ENCODE peak calls at places on chromosomes 1 and 21, in six cellular contexts. S, Z, A, T, U and I are unnamed samples.

GRCh38 chr1:197144570-197145325 is 1.7 kb downstream of the ASPM start:
- ATAC-seq in S (no peak), Z (no peak), A (no peak), T (no peak), U (no peak), I (no peak)

GRCh38 chr1:51664412-51665240 is 47.7 kb downstream of the OSBPL9 start:
- ATAC-seq in S (no peak), Z (peak; percentile 56), A (no peak), T (no peak), U (no peak), I (no peak)

GRCh38 chr21:44958471-44959191 is 18.8 kb downstream of the SLX9 start:
- ATAC-seq in S (peak; percentile 22), Z (no peak), A (no peak), T (no peak), U (peak; percentile 85), I (peak; percentile 85)

GRCh38 chr1:182910143-182910542 is 42.8 kb downstream of the SHCBP1L start:
- ATAC-seq in S (peak; percentile 77), Z (no peak), A (no peak), T (peak; percentile 81), U (no peak), I (no peak)

GRCh38 chr1:226763741-226764264 is 24.7 kb upstream of the ITPKB start:
- ATAC-seq in S (no peak), Z (peak; percentile 35), A (peak; percentile 71), T (peak; percentile 97), U (no peak), I (no peak)

GRCh38 chr1:28163496-28164120 is 12.9 kb downstream of the PTAFR start:
- ATAC-seq in S (no peak), Z (no peak), A (peak; percentile 36), T (no peak), U (peak; percentile 37), I (no peak)

GRCh38 chr1:9278585-9279153 is 14.0 kb upstream of the SPSB1 start:
- ATAC-seq in S (no peak), Z (no peak), A (peak; percentile 15), T (no peak), U (no peak), I (no peak)

GRCh38 chr1:222643937-222644648 is 26.2 kb downstream of the MIA3 start:
- ATAC-seq in S (peak; percentile 96), Z (peak; percentile 97), A (peak; percentile 97), T (peak; percentile 98), U (peak; percentile 100), I (peak; percentile 100)

GRCh38 chr1:87044424-87044823 is 130.0 kb downstream of the HS2ST1 start:
- ATAC-seq in S (no peak), Z (no peak), A (peak; percentile 56), T (no peak), U (no peak), I (no peak)

GRCh38 chr1:244097523-244098390 is 46.7 kb downstream of the ZBTB18 start:
- ATAC-seq in S (no peak), Z (no peak), A (no peak), T (no peak), U (no peak), I (no peak)

GRCh38 chr1:198357937-198358336 is 182.5 kb downstream of the ATP6V1G3 start:
- ATAC-seq in S (no peak), Z (no peak), A (no peak), T (no peak), U (no peak), I (no peak)

GRCh38 chr21:42463861-42464515 is 32.0 kb downstream of the RSPH1 start:
- ATAC-seq in S (no peak), Z (peak; percentile 60), A (peak; percentile 1), T (peak; percentile 63), U (peak; percentile 22), I (peak; percentile 58)

GRCh38 chr21:18603246-18603645 is 199.7 kb upstream of the TMPRSS15 start:
- ATAC-seq in S (no peak), Z (no peak), A (no peak), T (no peak), U (no peak), I (no peak)

GRCh38 chr1:109806733-109807397 is 43.1 kb upstream of the EPS8L3 start:
- ATAC-seq in S (no peak), Z (peak; percentile 35), A (no peak), T (no peak), U (peak; percentile 15), I (no peak)

GRCh38 chr21:38321568-38321967 is 64.8 kb downstream of the KCNJ15 start:
- ATAC-seq in S (no peak), Z (no peak), A (no peak), T (no peak), U (peak; percentile 52), I (no peak)

GRCh38 chr1:17080881-17081280 is 27.0 kb upstream of the SDHB start:
- ATAC-seq in S (no peak), Z (no peak), A (no peak), T (no peak), U (no peak), I (no peak)

GRCh38 chr1:18012686-18013085 is 94.9 kb upstream of the IGSF21 start:
- ATAC-seq in S (no peak), Z (no peak), A (no peak), T (no peak), U (no peak), I (no peak)

GRCh38 chr1:100279954-100280682 is 14.1 kb downstream of the RTCA start:
- ATAC-seq in S (no peak), Z (no peak), A (no peak), T (no peak), U (no peak), I (no peak)

GRCh38 chr1:112707217-112708001 is 482 bp upstream of the RHOC start:
- ATAC-seq in S (peak; percentile 66), Z (peak; percentile 74), A (peak; percentile 69), T (peak; percentile 77), U (peak; percentile 85), I (peak; percentile 85)

GRCh38 chr1:51558375-51558924 is 39.4 kb upstream of the EPS15 start:
- ATAC-seq in S (no peak), Z (no peak), A (peak; percentile 58), T (peak; percentile 79), U (peak; percentile 77), I (no peak)

GRCh38 chr1:197199923-197200467 is 53.5 kb upstream of the ASPM start:
- ATAC-seq in S (peak; percentile 12), Z (peak; percentile 47), A (no peak), T (peak; percentile 30), U (no peak), I (no peak)

GRCh38 chr1:113146242-113147072 is 73.5 kb downstream of the LRIG2 start:
- ATAC-seq in S (peak; percentile 87), Z (peak; percentile 76), A (peak; percentile 38), T (peak; percentile 42), U (peak; percentile 6), I (no peak)

GRCh38 chr1:16110456-16110855 is 37.0 kb upstream of the FAM131C start:
- ATAC-seq in S (no peak), Z (no peak), A (no peak), T (no peak), U (no peak), I (no peak)

GRCh38 chr1:156104861-156105546 is 9.5 kb upstream of the LMNA start:
- ATAC-seq in S (peak; percentile 40), Z (peak; percentile 32), A (no peak), T (peak; percentile 34), U (peak; percentile 54), I (no peak)

GRCh38 chr1:156102634-156103511 is 11.6 kb upstream of the LMNA start:
- ATAC-seq in S (peak; percentile 11), Z (no peak), A (no peak), T (no peak), U (peak; percentile 0), I (no peak)

GRCh38 chr1:156103521-156103947 is 11.0 kb upstream of the LMNA start:
- ATAC-seq in S (no peak), Z (no peak), A (no peak), T (no peak), U (peak; percentile 9), I (peak; percentile 1)

GRCh38 chr1:156101880-156102279 is 12.6 kb upstream of the LMNA start:
- ATAC-seq in S (no peak), Z (no peak), A (no peak), T (no peak), U (no peak), I (no peak)

DNA sequence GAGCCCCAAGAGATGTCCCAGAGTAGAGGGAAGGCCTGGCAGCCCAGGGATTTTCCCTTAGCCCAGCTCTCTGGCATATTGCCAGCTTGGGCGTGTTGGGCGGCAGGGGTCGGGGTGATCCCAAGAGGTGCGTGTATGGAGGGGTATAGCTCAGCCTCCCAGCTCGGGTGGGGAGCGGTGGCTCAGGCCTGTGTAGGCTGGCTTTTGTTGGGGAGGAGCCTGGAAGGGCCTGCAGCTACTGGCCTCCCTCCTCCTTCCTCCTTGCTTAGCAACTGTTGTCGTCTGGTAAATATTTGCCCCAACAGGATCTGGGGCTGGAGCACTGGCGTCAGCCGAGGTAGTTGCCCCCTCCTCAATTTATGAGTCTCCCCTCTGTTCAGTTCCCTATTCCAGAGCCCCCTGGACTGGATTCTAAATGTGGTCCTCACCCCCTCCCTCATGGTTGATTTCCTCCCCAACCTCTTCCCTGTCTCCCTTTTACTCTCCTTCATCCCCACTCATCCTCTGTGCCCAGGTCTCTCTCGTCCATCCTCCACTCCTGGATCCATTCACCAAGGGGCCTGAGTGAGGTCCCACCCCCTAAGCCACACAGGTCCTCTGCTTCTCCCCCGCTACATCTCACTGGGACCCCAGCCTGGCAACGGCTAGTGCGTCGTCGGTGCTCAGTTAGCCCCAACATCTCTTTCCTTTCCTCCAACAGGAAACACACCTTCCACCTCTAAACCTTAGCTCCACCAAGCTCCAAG is 10.3 kb upstream of the LMNA start:
- ATAC-seq in S (peak; percentile 49), Z (no peak), A (peak; percentile 44), T (peak; percentile 66), U (peak; percentile 81), I (peak; percentile 52)
- TF ChIP-seq POLR2A in S (no peak), Z (no peak), A (no peak), T (no peak), U (no peak), I (no peak)

GRCh38 chr1:31703431-31704260 is at the start of gene COL16A1:
- ATAC-seq in S (peak; percentile 50), Z (peak; percentile 16), A (peak; percentile 25), T (no peak), U (peak; percentile 82), I (peak; percentile 75)

GRCh38 chr1:31699341-31699891 is 4.4 kb downstream of the COL16A1 start:
- ATAC-seq in S (no peak), Z (no peak), A (peak; percentile 77), T (no peak), U (no peak), I (no peak)

GRCh38 chr1:31702836-31703404 is 897 bp downstream of the COL16A1 start:
- ATAC-seq in S (no peak), Z (no peak), A (no peak), T (no peak), U (no peak), I (no peak)

GRCh38 chr1:31700468-31701136 is 3.2 kb downstream of the COL16A1 start:
- ATAC-seq in S (peak; percentile 14), Z (no peak), A (no peak), T (no peak), U (no peak), I (peak; percentile 2)

GRCh38 chr1:31701137-31701736 is 2.6 kb downstream of the COL16A1 start:
- ATAC-seq in S (peak; percentile 67), Z (peak; percentile 45), A (no peak), T (peak; percentile 80), U (peak; percentile 59), I (peak; percentile 77)
- TF ChIP-seq EP300 in S (peak; percentile 81), Z (no peak), A (no peak), T (peak; percentile 48), U (no peak), I (no peak)

GRCh38 chr1:66396212-66396890 is 137.6 kb upstream of the SGIP1 start:
- ATAC-seq in S (no peak), Z (no peak), A (peak; percentile 76), T (no peak), U (peak; percentile 61), I (peak; percentile 50)
- H3K4me1 ChIP-seq in S (no peaks in the 10 kb centered on the region), Z (no peaks in the 10 kb centered on the region), A (peaks cover 75% of the 10 kb centered on the region), T (peaks cover 8% of the 10 kb centered on the region), U (peaks cover 8% of the 10 kb centered on the region), I (no peaks in the 10 kb centered on the region)

GRCh38 chr1:92839442-92839841 is 7.6 kb downstream of the RPL5 start:
- ATAC-seq in S (no peak), Z (no peak), A (no peak), T (no peak), U (no peak), I (no peak)
- TF ChIP-seq POLR2A in S (no peak), Z (no peak), A (no peak), T (no peak), U (no peak), I (no peak)